ENCODE peak calls at places on chromosomes 1 and 21, in five cellular contexts. H is mesenchymal stem cell, L is H9, N is IMR-90, K is neuronal stem cell. W is an unnamed sample.

GRCh38 chr21:15986277-15986676 is 256.5 kb downstream of the USP25 start:
- DNase-seq in H (no peak), L (no peak), N (no peak), K (no peak), W (no peak)

GRCh38 chr1:2962946-2963345 is 58.3 kb upstream of the ACTRT2 start:
- DNase-seq in H (no peak), L (no peak), N (no peak), K (no peak), W (no peak)

GRCh38 chr1:226485192-226485591 is 63.4 kb upstream of the STUM start:
- DNase-seq in H (no peak), L (no peak), N (no peak), K (no peak), W (no peak)

GRCh38 chr1:114089502-114090138 is 64.0 kb downstream of the SYT6 start:
- DNase-seq in H (no peak), L (no peak), N (no peak), K (no peak), W (no peak)

GRCh38 chr1:211487082-211487481 is 4.9 kb downstream of the RD3 start:
- DNase-seq in H (no peak), L (no peak), N (no peak), K (no peak), W (no peak)

GRCh38 chr1:115980998-115981993 is 5.0 kb downstream of the SLC22A15 start:
- DNase-seq in H (peak), L (peak), N (peak), K (no peak), W (no peak)

GRCh38 chr1:95146637-95147036 is 29.5 kb downstream of the TLCD4 start:
- DNase-seq in H (no peak), L (no peak), N (no peak), K (no peak), W (no peak)

GRCh38 chr21:35072960-35073359 is 23.9 kb upstream of the RUNX1 start:
- DNase-seq in H (peak), L (no peak), N (peak), K (no peak), W (no peak)

GRCh38 chr1:111976842-111977241 is 12.6 kb downstream of the KCND3 start:
- DNase-seq in H (no peak), L (no peak), N (no peak), K (no peak), W (no peak)

DNA sequence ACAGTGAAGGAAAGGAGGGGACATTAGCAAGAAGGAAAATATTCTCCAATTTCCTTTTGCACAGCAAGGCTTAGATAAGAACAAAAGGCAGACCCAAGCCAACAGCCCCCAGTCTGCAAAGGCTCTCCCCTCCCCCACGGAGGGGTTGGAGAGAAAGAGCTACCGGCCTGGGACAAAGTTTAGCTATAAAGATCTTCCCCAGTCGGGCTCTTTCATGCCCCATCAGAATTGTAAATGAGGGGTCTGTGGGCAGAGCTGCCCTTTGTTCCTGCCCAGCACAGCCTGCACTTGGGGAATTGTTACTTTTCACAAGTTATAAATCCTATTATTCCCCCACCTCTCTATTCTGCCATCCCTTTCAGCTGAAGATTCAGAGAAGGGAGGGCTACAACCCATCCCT is 3.6 kb downstream of the MYCL start:
- DNase-seq in H (no peak), L (peak), N (no peak), K (peak), W (no peak)
- H2BK15ac ChIP-seq in H (no peak), L (no peak), N (no peak), K (no peak), W (no peak)

DNA sequence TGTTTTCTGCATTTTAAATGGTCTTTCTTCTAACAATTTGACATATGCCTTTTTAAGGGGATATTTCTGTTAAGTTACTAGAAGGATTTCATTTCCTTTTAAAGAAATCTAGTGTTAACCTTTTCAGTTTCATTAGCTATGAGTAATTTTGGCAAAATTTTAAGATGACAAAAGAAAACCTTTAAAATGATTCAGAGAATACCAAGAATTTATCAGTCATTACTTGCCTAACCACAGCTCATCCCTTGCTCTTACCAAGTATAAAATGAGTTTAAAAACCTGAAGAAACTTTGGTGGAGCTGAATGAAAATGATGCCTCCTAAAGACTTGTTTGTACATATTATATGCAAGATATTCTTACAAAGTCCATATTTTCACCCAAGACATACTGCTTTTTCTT is 101.7 kb downstream of the NEK7 start:
- DNase-seq in H (peak), L (no peak), N (peak), K (no peak), W (no peak)
- H2AFZ ChIP-seq in H (no peak), L (no peak), N (no peak), K (no peak), W (no peak)

GRCh38 chr1:59122527-59122926 is 174.4 kb upstream of the FGGY start:
- DNase-seq in H (no peak), L (no peak), N (no peak), K (no peak), W (no peak)
- H2BK15ac ChIP-seq in H (no peak), L (no peak), N (peak), K (no peak), W (peak)

GRCh38 chr1:202164271-202165037 is 4.1 kb upstream of the PTPN7 start:
- DNase-seq in H (no peak), L (no peak), N (no peak), K (no peak), W (no peak)
- H2AFZ ChIP-seq in H (no peak), L (no peak), N (peak), K (no peak), W (no peak)

GRCh38 chr1:27655151-27655929 is 16.7 kb downstream of the IFI6 start:
- DNase-seq in H (no peak), L (peak), N (no peak), K (no peak), W (peak)
- H2BK15ac ChIP-seq in H (no peak), L (no peak), N (no peak), K (peak), W (peak)

GRCh38 chr21:36135391-36136094 is 664 bp downstream of the CBR3 start:
- DNase-seq in H (peak), L (peak), N (peak), K (no peak), W (peak)
- H2AFZ ChIP-seq in H (peak), L (no peak), N (peak), K (peak), W (no peak)

GRCh38 chr1:38989979-38990378 is 1.1 kb upstream of the AKIRIN1 start:
- DNase-seq in H (no peak), L (no peak), N (no peak), K (no peak), W (no peak)

GRCh38 chr1:38992450-38993111 is 1.5 kb downstream of the AKIRIN1 start:
- DNase-seq in H (no peak), L (no peak), N (no peak), K (no peak), W (no peak)

GRCh38 chr1:38991638-38992449 is 768 bp downstream of the AKIRIN1 start:
- DNase-seq in H (peak), L (peak), N (no peak), K (peak), W (no peak)

GRCh38 chr1:38990746-38991637 is at the start of gene AKIRIN1:
- DNase-seq in H (peak), L (peak), N (peak), K (peak), W (peak)

DNA sequence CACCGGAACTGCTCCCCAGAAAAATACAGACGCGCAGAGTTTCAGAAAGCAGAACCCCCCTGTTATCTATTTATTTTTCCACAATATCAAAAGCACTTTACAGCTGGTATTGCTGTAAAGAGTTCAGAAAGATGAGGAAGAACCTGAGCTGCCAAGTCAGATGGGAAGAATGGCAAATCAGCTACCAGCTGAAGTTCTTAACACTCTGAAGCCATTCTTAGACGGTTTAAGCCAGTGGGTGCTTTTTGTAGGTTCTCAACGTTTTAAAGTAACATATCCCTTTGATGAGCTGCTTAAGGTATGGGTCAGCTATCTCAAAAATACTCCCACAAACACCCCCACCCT is 703 bp upstream of the AKIRIN1 start:
- DNase-seq in H (peak), L (no peak), N (peak), K (no peak), W (no peak)
- H2BK15ac ChIP-seq in H (no peak), L (no peak), N (peak), K (no peak), W (no peak)

W was measured in H1.